ENCODE peak calls at places on chromosome 12, in five cellular contexts. One of them, this sample, is unnamed.

GRCh38 chr12:46661161-46661845 is 164.5 kb downstream of the SLC38A4 start:
- DNase-seq in DND-41: peak; percentile 23
- DNase-seq in PC-3: peak; percentile 80
- DNase-seq in fibroblast of lung: peak; percentile 96
- DNase-seq in AG08395: peak; percentile 76
- DNase-seq in this sample: no peak

GRCh38 chr12:92597997-92598396 is 104.8 kb upstream of the PLEKHG7 start:
- DNase-seq in DND-41: no peak
- DNase-seq in PC-3: peak; percentile 78
- DNase-seq in fibroblast of lung: peak; percentile 49
- DNase-seq in AG08395: peak; percentile 56
- DNase-seq in this sample: no peak

GRCh38 chr12:57552692-57553321 is 3.0 kb downstream of the KIF5A start:
- DNase-seq in DND-41: no peak
- DNase-seq in PC-3: peak; percentile 11
- DNase-seq in fibroblast of lung: peak; percentile 11
- DNase-seq in AG08395: peak; percentile 59
- DNase-seq in this sample: no peak

GRCh38 chr12:113424915-113425823 is 3.0 kb downstream of the SDSL start:
- DNase-seq in DND-41: peak; percentile 68
- DNase-seq in PC-3: peak; percentile 59
- DNase-seq in fibroblast of lung: peak; percentile 63
- DNase-seq in AG08395: peak; percentile 74
- DNase-seq in this sample: peak; percentile 72

GRCh38 chr12:68074294-68075027 is 85.1 kb downstream of the IFNG start:
- DNase-seq in DND-41: no peak
- DNase-seq in PC-3: no peak
- DNase-seq in fibroblast of lung: no peak
- DNase-seq in AG08395: no peak
- DNase-seq in this sample: no peak

GRCh38 chr12:120783197-120783596 is 57.6 kb downstream of the ACADS start:
- DNase-seq in DND-41: no peak
- DNase-seq in PC-3: peak; percentile 97
- DNase-seq in fibroblast of lung: peak; percentile 46
- DNase-seq in AG08395: peak; percentile 37
- DNase-seq in this sample: no peak

GRCh38 chr12:56581418-56582145 is 48.5 kb downstream of the BAZ2A start:
- DNase-seq in DND-41: peak; percentile 72
- DNase-seq in PC-3: peak; percentile 78
- DNase-seq in fibroblast of lung: no peak
- DNase-seq in AG08395: no peak
- DNase-seq in this sample: no peak

GRCh38 chr12:112087851-112088250 is 20.7 kb downstream of the NAA25 start:
- DNase-seq in DND-41: no peak
- DNase-seq in PC-3: no peak
- DNase-seq in fibroblast of lung: no peak
- DNase-seq in AG08395: no peak
- DNase-seq in this sample: no peak

GRCh38 chr12:4145990-4146859 is 127.3 kb upstream of the CCND2 start:
- DNase-seq in DND-41: no peak
- DNase-seq in PC-3: no peak
- DNase-seq in fibroblast of lung: no peak
- DNase-seq in AG08395: no peak
- DNase-seq in this sample: no peak

GRCh38 chr12:95102916-95103671 is 29.7 kb upstream of the NR2C1 start:
- DNase-seq in DND-41: no peak
- DNase-seq in PC-3: peak; percentile 99
- DNase-seq in fibroblast of lung: peak; percentile 83
- DNase-seq in AG08395: no peak
- DNase-seq in this sample: no peak

GRCh38 chr12:110844551-110845395 is 2.0 kb upstream of the CCDC63 start:
- DNase-seq in DND-41: no peak
- DNase-seq in PC-3: no peak
- DNase-seq in fibroblast of lung: peak; percentile 23
- DNase-seq in AG08395: peak; percentile 80
- DNase-seq in this sample: peak; percentile 75

GRCh38 chr12:30926243-30927209 is at the start of gene TSPAN11:
- DNase-seq in DND-41: no peak
- DNase-seq in PC-3: no peak
- DNase-seq in fibroblast of lung: peak; percentile 31
- DNase-seq in AG08395: peak; percentile 76
- DNase-seq in this sample: peak; percentile 40

GRCh38 chr12:24955389-24955788 is 6.5 kb upstream of the BCAT1 start:
- DNase-seq in DND-41: no peak
- DNase-seq in PC-3: no peak
- DNase-seq in fibroblast of lung: no peak
- DNase-seq in AG08395: no peak
- DNase-seq in this sample: no peak

GRCh38 chr12:32894566-32894965 is 2.0 kb downstream of the PKP2 start:
- DNase-seq in DND-41: no peak
- DNase-seq in PC-3: no peak
- DNase-seq in fibroblast of lung: no peak
- DNase-seq in AG08395: no peak
- DNase-seq in this sample: no peak

GRCh38 chr12:132243596-132244289 is 85.6 kb downstream of the GALNT9 start:
- DNase-seq in DND-41: no peak
- DNase-seq in PC-3: no peak
- DNase-seq in fibroblast of lung: no peak
- DNase-seq in AG08395: no peak
- DNase-seq in this sample: no peak

GRCh38 chr12:39000370-39000769 is 95.0 kb upstream of the CPNE8 start:
- DNase-seq in DND-41: no peak
- DNase-seq in PC-3: no peak
- DNase-seq in fibroblast of lung: no peak
- DNase-seq in AG08395: no peak
- DNase-seq in this sample: no peak

GRCh38 chr12:58425481-58426392 is 484.4 kb downstream of the ATP23 start:
- DNase-seq in DND-41: no peak
- DNase-seq in PC-3: peak; percentile 95
- DNase-seq in fibroblast of lung: peak; percentile 95
- DNase-seq in AG08395: peak; percentile 83
- DNase-seq in this sample: peak; percentile 49

GRCh38 chr12:118098911-118099671 is 4.7 kb downstream of the VSIG10 start:
- DNase-seq in DND-41: no peak
- DNase-seq in PC-3: no peak
- DNase-seq in fibroblast of lung: no peak
- DNase-seq in AG08395: no peak
- DNase-seq in this sample: no peak

GRCh38 chr12:76874027-76874426 is 4.8 kb downstream of the CSRP2 start:
- DNase-seq in DND-41: no peak
- DNase-seq in PC-3: no peak
- DNase-seq in fibroblast of lung: no peak
- DNase-seq in AG08395: no peak
- DNase-seq in this sample: no peak

GRCh38 chr12:106897082-106897481 is 58.6 kb upstream of the TMEM263 start:
- DNase-seq in DND-41: no peak
- DNase-seq in PC-3: peak; percentile 50
- DNase-seq in fibroblast of lung: peak; percentile 44
- DNase-seq in AG08395: no peak
- DNase-seq in this sample: no peak

GRCh38 chr12:13718271-13718670 is 263.1 kb downstream of the GRIN2B start:
- DNase-seq in DND-41: no peak
- DNase-seq in PC-3: no peak
- DNase-seq in fibroblast of lung: no peak
- DNase-seq in AG08395: no peak
- DNase-seq in this sample: no peak

GRCh38 chr12:3777206-3777809 is 24.4 kb upstream of the CRACR2A start:
- DNase-seq in DND-41: peak; percentile 14
- DNase-seq in PC-3: peak; percentile 64
- DNase-seq in fibroblast of lung: peak; percentile 60
- DNase-seq in AG08395: peak; percentile 69
- DNase-seq in this sample: no peak

GRCh38 chr12:9827209-9827888 is at the start of gene KLRF1:
- DNase-seq in DND-41: no peak
- DNase-seq in PC-3: no peak
- DNase-seq in fibroblast of lung: no peak
- DNase-seq in AG08395: no peak
- DNase-seq in this sample: no peak

GRCh38 chr12:6941786-6942185 is 1.8 kb upstream of the RNU7-1 start:
- DNase-seq in DND-41: no peak
- DNase-seq in PC-3: no peak
- DNase-seq in fibroblast of lung: no peak
- DNase-seq in AG08395: no peak
- DNase-seq in this sample: peak; percentile 52

GRCh38 chr12:11026118-11026517 is 3.7 kb upstream of the TAS2R19 start:
- DNase-seq in DND-41: no peak
- DNase-seq in PC-3: peak; percentile 22
- DNase-seq in fibroblast of lung: no peak
- DNase-seq in AG08395: no peak
- DNase-seq in this sample: no peak

GRCh38 chr12:84842406-84843013 is 70.1 kb downstream of the SLC6A15 start:
- DNase-seq in DND-41: no peak
- DNase-seq in PC-3: peak; percentile 79
- DNase-seq in fibroblast of lung: peak; percentile 68
- DNase-seq in AG08395: peak; percentile 52
- DNase-seq in this sample: no peak

GRCh38 chr12:56957229-56958052 is at the start of gene RDH16:
- DNase-seq in DND-41: no peak
- DNase-seq in PC-3: peak; percentile 90
- DNase-seq in fibroblast of lung: no peak
- DNase-seq in AG08395: peak; percentile 1
- DNase-seq in this sample: no peak